ENCODE peak calls at places on chromosomes 6 and 20, in five cellular contexts. F, X, V, K and I are unnamed samples.

GRCh38 chr20:32535953-32536823 is 48.9 kb downstream of the NOL4L start:
- DNase-seq in F (no peak), X (no peak), V (peak; percentile 84), K (peak; percentile 25), I (no peak)

GRCh38 chr20:49752504-49752903 is 38.8 kb upstream of the B4GALT5 start:
- DNase-seq in F (no peak), X (no peak), V (no peak), K (no peak), I (no peak)

GRCh38 chr6:101083533-101084172 is 202.5 kb upstream of the ASCC3 start:
- DNase-seq in F (peak; percentile 81), X (no peak), V (no peak), K (no peak), I (no peak)

GRCh38 chr6:141401851-141402250 is 730.9 kb upstream of the GJE1 start:
- DNase-seq in F (no peak), X (no peak), V (no peak), K (no peak), I (no peak)

GRCh38 chr6:75748743-75749538 is at the start of gene MYO6:
- DNase-seq in F (peak; percentile 66), X (no peak), V (peak; percentile 83), K (no peak), I (no peak)

GRCh38 chr20:47274449-47275108 is 81.9 kb downstream of the ZMYND8 start:
- DNase-seq in F (peak; percentile 92), X (peak; percentile 84), V (peak; percentile 87), K (peak; percentile 21), I (peak; percentile 87)

GRCh38 chr6:136725124-136725523 is 67.2 kb downstream of the MAP3K5 start:
- DNase-seq in F (peak; percentile 24), X (no peak), V (no peak), K (no peak), I (no peak)

GRCh38 chr6:5946181-5946580 is 60.5 kb downstream of the NRN1 start:
- DNase-seq in F (no peak), X (no peak), V (no peak), K (no peak), I (no peak)

GRCh38 chr6:15319677-15320076 is 73.8 kb downstream of the JARID2 start:
- DNase-seq in F (no peak), X (no peak), V (no peak), K (no peak), I (no peak)

GRCh38 chr6:109096198-109096597 is 891 bp downstream of the CEP57L1 start:
- DNase-seq in F (no peak), X (no peak), V (no peak), K (peak; percentile 21), I (no peak)

GRCh38 chr20:48621256-48622078 is 206.3 kb downstream of the PREX1 start:
- DNase-seq in F (no peak), X (no peak), V (peak; percentile 39), K (no peak), I (no peak)

GRCh38 chr20:10637563-10637962 is 36.2 kb downstream of the JAG1 start:
- DNase-seq in F (no peak), X (no peak), V (no peak), K (no peak), I (no peak)

GRCh38 chr20:44888226-44889103 is 3.0 kb downstream of the YWHAB start:
- DNase-seq in F (no peak), X (no peak), V (no peak), K (peak; percentile 30), I (no peak)

GRCh38 chr6:37694259-37694658 is 3.4 kb downstream of the MDGA1 start:
- DNase-seq in F (no peak), X (no peak), V (no peak), K (no peak), I (no peak)

GRCh38 chr6:158911746-158912158 is 88.2 kb downstream of the RSPH3 start:
- DNase-seq in F (no peak), X (no peak), V (no peak), K (no peak), I (no peak)

GRCh38 chr20:32522525-32522774 is 62.7 kb downstream of the NOL4L start:
- DNase-seq in F (no peak), X (no peak), V (no peak), K (no peak), I (no peak)

GRCh38 chr6:33794910-33795615 is 6.1 kb upstream of the LEMD2 start:
- DNase-seq in F (no peak), X (no peak), V (no peak), K (no peak), I (no peak)

GRCh38 chr6:15966000-15966399 is 162.9 kb upstream of the MYLIP start:
- DNase-seq in F (no peak), X (no peak), V (no peak), K (no peak), I (no peak)

GRCh38 chr20:43752051-43752360 is 25.2 kb upstream of the GTSF1L start:
- DNase-seq in F (no peak), X (no peak), V (no peak), K (no peak), I (no peak)

GRCh38 chr6:87287251-87287650 is 35.1 kb upstream of the SMIM8 start:
- DNase-seq in F (no peak), X (no peak), V (no peak), K (no peak), I (no peak)

GRCh38 chr6:16319813-16320532 is 81.6 kb downstream of the GMPR start:
- DNase-seq in F (peak; percentile 81), X (peak; percentile 83), V (peak; percentile 59), K (peak; percentile 89), I (peak; percentile 84)

GRCh38 chr20:62737271-62737761 is 28.7 kb downstream of the NTSR1 start:
- DNase-seq in F (no peak), X (no peak), V (no peak), K (no peak), I (no peak)

GRCh38 chr6:137717074-137718073 is 149.7 kb upstream of the TNFAIP3 start:
- DNase-seq in F (no peak), X (no peak), V (no peak), K (no peak), I (no peak)

GRCh38 chr6:37103169-37104039 is 66.5 kb upstream of the PIM1 start:
- DNase-seq in F (peak; percentile 47), X (no peak), V (no peak), K (no peak), I (no peak)

GRCh38 chr20:33554914-33555420 is 65.1 kb downstream of the CBFA2T2 start:
- DNase-seq in F (peak; percentile 92), X (peak; percentile 92), V (peak; percentile 78), K (peak; percentile 26), I (peak; percentile 94)

GRCh38 chr6:934686-935085 is 241.7 kb upstream of the EXOC2 start:
- DNase-seq in F (no peak), X (no peak), V (no peak), K (no peak), I (no peak)

GRCh38 chr6:36226648-36227047 is 30.1 kb downstream of the BRPF3 start:
- DNase-seq in F (no peak), X (no peak), V (no peak), K (no peak), I (no peak)

GRCh38 chr6:155444120-155444917 is 11.3 kb downstream of the NOX3 start:
- DNase-seq in F (no peak), X (no peak), V (no peak), K (no peak), I (no peak)

GRCh38 chr6:153963352-153963751 is 75.7 kb upstream of the OPRM1 start:
- DNase-seq in F (no peak), X (no peak), V (no peak), K (no peak), I (no peak)

GRCh38 chr6:150004101-150004782 is 21.1 kb downstream of the RAET1L start:
- DNase-seq in F (no peak), X (no peak), V (peak; percentile 60), K (no peak), I (no peak)

GRCh38 chr20:9903048-9903651 is 64.3 kb upstream of the PAK5 start:
- DNase-seq in F (peak; percentile 25), X (no peak), V (no peak), K (no peak), I (no peak)

GRCh38 chr6:25590986-25591385 is 61.0 kb upstream of the SCGN start:
- DNase-seq in F (no peak), X (no peak), V (no peak), K (no peak), I (no peak)

GRCh38 chr6:128950864-128951263 is 67.9 kb downstream of the LAMA2 start:
- DNase-seq in F (no peak), X (no peak), V (no peak), K (no peak), I (no peak)

GRCh38 chr6:17585766-17586502 is 14.2 kb upstream of the FAM8A1 start:
- DNase-seq in F (no peak), X (no peak), V (no peak), K (peak; percentile 22), I (no peak)

GRCh38 chr6:84709121-84709520 is 55.3 kb downstream of the TBX18 start:
- DNase-seq in F (no peak), X (no peak), V (no peak), K (no peak), I (no peak)

GRCh38 chr20:34990661-34991214 is 35.1 kb downstream of the MYH7B start:
- DNase-seq in F (no peak), X (no peak), V (no peak), K (no peak), I (no peak)

GRCh38 chr20:58075980-58076749 is 152.3 kb downstream of the ANKRD60 start:
- DNase-seq in F (no peak), X (no peak), V (no peak), K (no peak), I (no peak)

GRCh38 chr20:62242196-62242595 is 3.9 kb downstream of the OSBPL2 start:
- DNase-seq in F (no peak), X (no peak), V (no peak), K (no peak), I (no peak)

GRCh38 chr6:121830759-121831158 is 395.3 kb downstream of the GJA1 start:
- DNase-seq in F (no peak), X (no peak), V (no peak), K (no peak), I (peak; percentile 34)